ENCODE peak calls at places on chromosomes 2 and 18, in eight cellular contexts. One of them, this sample, is unnamed.

GRCh38 chr2:226981731-226982373 is 146.0 kb downstream of the RHBDD1 start:
- DNase-seq in iPS DF 19.7: no peak
- DNase-seq in tibial artery: no peak
- DNase-seq in M059J: no peak
- DNase-seq in right lobe of liver: no peak
- DNase-seq in skeletal muscle cell: no peak
- DNase-seq in HT-29: peak; percentile 28
- DNase-seq in cardiac muscle cell: peak; percentile 31
- DNase-seq in this sample: no peak

GRCh38 chr2:151363709-151364108 is 6.3 kb downstream of the TNFAIP6 start:
- DNase-seq in iPS DF 19.7: no peak
- DNase-seq in tibial artery: peak; percentile 35
- DNase-seq in M059J: no peak
- DNase-seq in right lobe of liver: no peak
- DNase-seq in skeletal muscle cell: peak; percentile 66
- DNase-seq in HT-29: no peak
- DNase-seq in cardiac muscle cell: peak; percentile 92
- DNase-seq in this sample: peak; percentile 41

GRCh38 chr18:61350578-61350977 is 17.3 kb downstream of the CDH20 start:
- DNase-seq in iPS DF 19.7: no peak
- DNase-seq in tibial artery: no peak
- DNase-seq in M059J: peak; percentile 2
- DNase-seq in right lobe of liver: no peak
- DNase-seq in skeletal muscle cell: no peak
- DNase-seq in HT-29: no peak
- DNase-seq in cardiac muscle cell: no peak
- DNase-seq in this sample: no peak

GRCh38 chr2:200575957-200576356 is 9.9 kb upstream of the AOX1 start:
- DNase-seq in iPS DF 19.7: no peak
- DNase-seq in tibial artery: no peak
- DNase-seq in M059J: peak; percentile 18
- DNase-seq in right lobe of liver: no peak
- DNase-seq in skeletal muscle cell: no peak
- DNase-seq in HT-29: peak; percentile 21
- DNase-seq in cardiac muscle cell: peak; percentile 34
- DNase-seq in this sample: no peak

GRCh38 chr18:49041677-49042570 is 91.2 kb upstream of the SMAD7 start:
- DNase-seq in iPS DF 19.7: no peak
- DNase-seq in tibial artery: peak; percentile 62
- DNase-seq in M059J: peak; percentile 64
- DNase-seq in right lobe of liver: no peak
- DNase-seq in skeletal muscle cell: no peak
- DNase-seq in HT-29: peak; percentile 73
- DNase-seq in cardiac muscle cell: peak; percentile 67
- DNase-seq in this sample: no peak

GRCh38 chr2:239574434-239575156 is 173.8 kb upstream of the HDAC4 start:
- DNase-seq in iPS DF 19.7: no peak
- DNase-seq in tibial artery: no peak
- DNase-seq in M059J: no peak
- DNase-seq in right lobe of liver: peak; percentile 42
- DNase-seq in skeletal muscle cell: no peak
- DNase-seq in HT-29: no peak
- DNase-seq in cardiac muscle cell: peak; percentile 37
- DNase-seq in this sample: no peak

GRCh38 chr2:153196378-153197058 is 282.0 kb downstream of the RPRM start:
- DNase-seq in iPS DF 19.7: no peak
- DNase-seq in tibial artery: no peak
- DNase-seq in M059J: no peak
- DNase-seq in right lobe of liver: no peak
- DNase-seq in skeletal muscle cell: no peak
- DNase-seq in HT-29: no peak
- DNase-seq in cardiac muscle cell: no peak
- DNase-seq in this sample: no peak

GRCh38 chr2:197310271-197310939 is at the start of gene ANKRD44:
- DNase-seq in iPS DF 19.7: no peak
- DNase-seq in tibial artery: peak; percentile 94
- DNase-seq in M059J: peak; percentile 79
- DNase-seq in right lobe of liver: peak; percentile 97
- DNase-seq in skeletal muscle cell: peak; percentile 45
- DNase-seq in HT-29: peak; percentile 79
- DNase-seq in cardiac muscle cell: peak; percentile 90
- DNase-seq in this sample: peak; percentile 95

GRCh38 chr2:54360055-54360792 is 95.9 kb upstream of the SPTBN1 start:
- DNase-seq in iPS DF 19.7: no peak
- DNase-seq in tibial artery: peak; percentile 28
- DNase-seq in M059J: peak; percentile 55
- DNase-seq in right lobe of liver: no peak
- DNase-seq in skeletal muscle cell: peak; percentile 71
- DNase-seq in HT-29: no peak
- DNase-seq in cardiac muscle cell: peak; percentile 98
- DNase-seq in this sample: no peak

GRCh38 chr2:196295005-196295404 is 123.6 kb upstream of the STK17B start:
- DNase-seq in iPS DF 19.7: no peak
- DNase-seq in tibial artery: no peak
- DNase-seq in M059J: no peak
- DNase-seq in right lobe of liver: no peak
- DNase-seq in skeletal muscle cell: no peak
- DNase-seq in HT-29: no peak
- DNase-seq in cardiac muscle cell: no peak
- DNase-seq in this sample: no peak

GRCh38 chr2:45928946-45929345 is 277.5 kb downstream of the PRKCE start:
- DNase-seq in iPS DF 19.7: no peak
- DNase-seq in tibial artery: no peak
- DNase-seq in M059J: no peak
- DNase-seq in right lobe of liver: no peak
- DNase-seq in skeletal muscle cell: no peak
- DNase-seq in HT-29: no peak
- DNase-seq in cardiac muscle cell: no peak
- DNase-seq in this sample: no peak

GRCh38 chr2:184769686-184770085 is 171.4 kb downstream of the ZNF804A start:
- DNase-seq in iPS DF 19.7: no peak
- DNase-seq in tibial artery: no peak
- DNase-seq in M059J: no peak
- DNase-seq in right lobe of liver: no peak
- DNase-seq in skeletal muscle cell: no peak
- DNase-seq in HT-29: no peak
- DNase-seq in cardiac muscle cell: peak; percentile 4
- DNase-seq in this sample: no peak

GRCh38 chr2:203934006-203934632 is 2.4 kb upstream of the ICOS start:
- DNase-seq in iPS DF 19.7: no peak
- DNase-seq in tibial artery: no peak
- DNase-seq in M059J: peak; percentile 7
- DNase-seq in right lobe of liver: no peak
- DNase-seq in skeletal muscle cell: no peak
- DNase-seq in HT-29: no peak
- DNase-seq in cardiac muscle cell: no peak
- DNase-seq in this sample: no peak

GRCh38 chr2:151063271-151063670 is 198.4 kb downstream of the RBM43 start:
- DNase-seq in iPS DF 19.7: no peak
- DNase-seq in tibial artery: no peak
- DNase-seq in M059J: peak; percentile 71
- DNase-seq in right lobe of liver: no peak
- DNase-seq in skeletal muscle cell: no peak
- DNase-seq in HT-29: no peak
- DNase-seq in cardiac muscle cell: peak; percentile 81
- DNase-seq in this sample: no peak

GRCh38 chr2:217785544-217786045 is 217.2 kb downstream of the TNS1 start:
- DNase-seq in iPS DF 19.7: peak; percentile 33
- DNase-seq in tibial artery: peak; percentile 83
- DNase-seq in M059J: peak; percentile 55
- DNase-seq in right lobe of liver: peak; percentile 77
- DNase-seq in skeletal muscle cell: no peak
- DNase-seq in HT-29: peak; percentile 80
- DNase-seq in cardiac muscle cell: peak; percentile 75
- DNase-seq in this sample: peak; percentile 70

GRCh38 chr18:28584726-28585125 is 407.8 kb upstream of the CDH2 start:
- DNase-seq in iPS DF 19.7: peak; percentile 23
- DNase-seq in tibial artery: no peak
- DNase-seq in M059J: peak; percentile 93
- DNase-seq in right lobe of liver: no peak
- DNase-seq in skeletal muscle cell: peak; percentile 69
- DNase-seq in HT-29: no peak
- DNase-seq in cardiac muscle cell: peak; percentile 76
- DNase-seq in this sample: no peak

GRCh38 chr2:231395188-231396057 is at the start of gene B3GNT7:
- DNase-seq in iPS DF 19.7: no peak
- DNase-seq in tibial artery: no peak
- DNase-seq in M059J: no peak
- DNase-seq in right lobe of liver: no peak
- DNase-seq in skeletal muscle cell: no peak
- DNase-seq in HT-29: no peak
- DNase-seq in cardiac muscle cell: no peak
- DNase-seq in this sample: no peak

GRCh38 chr2:230023313-230023712 is 45.4 kb downstream of the SLC16A14 start:
- DNase-seq in iPS DF 19.7: no peak
- DNase-seq in tibial artery: no peak
- DNase-seq in M059J: no peak
- DNase-seq in right lobe of liver: no peak
- DNase-seq in skeletal muscle cell: no peak
- DNase-seq in HT-29: no peak
- DNase-seq in cardiac muscle cell: no peak
- DNase-seq in this sample: no peak

GRCh38 chr2:37656512-37657423 is 14.7 kb downstream of the CDC42EP3 start:
- DNase-seq in iPS DF 19.7: peak; percentile 98
- DNase-seq in tibial artery: no peak
- DNase-seq in M059J: peak; percentile 46
- DNase-seq in right lobe of liver: no peak
- DNase-seq in skeletal muscle cell: no peak
- DNase-seq in HT-29: no peak
- DNase-seq in cardiac muscle cell: no peak
- DNase-seq in this sample: no peak

GRCh38 chr2:64876137-64876647 is 113.0 kb upstream of the SLC1A4 start:
- DNase-seq in iPS DF 19.7: no peak
- DNase-seq in tibial artery: no peak
- DNase-seq in M059J: peak; percentile 87
- DNase-seq in right lobe of liver: no peak
- DNase-seq in skeletal muscle cell: peak; percentile 78
- DNase-seq in HT-29: peak; percentile 64
- DNase-seq in cardiac muscle cell: peak; percentile 88
- DNase-seq in this sample: peak; percentile 20

GRCh38 chr2:6167592-6168138 is 475.5 kb downstream of the SOX11 start:
- DNase-seq in iPS DF 19.7: no peak
- DNase-seq in tibial artery: no peak
- DNase-seq in M059J: no peak
- DNase-seq in right lobe of liver: no peak
- DNase-seq in skeletal muscle cell: no peak
- DNase-seq in HT-29: no peak
- DNase-seq in cardiac muscle cell: no peak
- DNase-seq in this sample: no peak

GRCh38 chr2:6977095-6977777 is 60.0 kb downstream of the RNF144A start:
- DNase-seq in iPS DF 19.7: no peak
- DNase-seq in tibial artery: no peak
- DNase-seq in M059J: peak; percentile 47
- DNase-seq in right lobe of liver: no peak
- DNase-seq in skeletal muscle cell: no peak
- DNase-seq in HT-29: no peak
- DNase-seq in cardiac muscle cell: peak; percentile 66
- DNase-seq in this sample: no peak

GRCh38 chr2:1707771-1708351 is 36.5 kb downstream of the PXDN start:
- DNase-seq in iPS DF 19.7: no peak
- DNase-seq in tibial artery: peak; percentile 57
- DNase-seq in M059J: peak; percentile 93
- DNase-seq in right lobe of liver: no peak
- DNase-seq in skeletal muscle cell: peak; percentile 97
- DNase-seq in HT-29: no peak
- DNase-seq in cardiac muscle cell: peak; percentile 97
- DNase-seq in this sample: no peak

This sample was measured in left lung.